ENCODE peak calls at places on chromosomes 1 and 21, in five cellular contexts. T, F, I, S and E are unnamed samples.

GRCh38 chr1:52139817-52140540 is 1.9 kb upstream of the ZFYVE9 start:
- DNase-seq in T (no peak), F (peak; percentile 47), I (peak; percentile 75), S (no peak), E (peak; percentile 31)

GRCh38 chr21:38959686-38960049 is 153.9 kb downstream of the ETS2 start:
- DNase-seq in T (no peak), F (no peak), I (no peak), S (no peak), E (no peak)

GRCh38 chr1:160410412-160411005 is 10.1 kb downstream of the VANGL2 start:
- DNase-seq in T (no peak), F (no peak), I (no peak), S (no peak), E (no peak)

GRCh38 chr1:164675342-164675904 is 116.4 kb downstream of the PBX1 start:
- DNase-seq in T (no peak), F (no peak), I (no peak), S (no peak), E (no peak)

GRCh38 chr1:201279313-201279712 is 4.0 kb upstream of the PKP1 start:
- DNase-seq in T (no peak), F (no peak), I (no peak), S (no peak), E (no peak)

GRCh38 chr1:90486134-90486824 is 230.8 kb downstream of the BARHL2 start:
- DNase-seq in T (no peak), F (no peak), I (no peak), S (no peak), E (no peak)

GRCh38 chr1:213136190-213136917 is 85.3 kb downstream of the RPS6KC1 start:
- DNase-seq in T (no peak), F (no peak), I (no peak), S (no peak), E (no peak)

GRCh38 chr1:158793604-158794003 is 12.6 kb upstream of the OR6N2 start:
- DNase-seq in T (no peak), F (no peak), I (no peak), S (peak; percentile 3), E (no peak)

GRCh38 chr1:28553229-28553930 is 495 bp downstream of the TRNAU1AP start:
- DNase-seq in T (no peak), F (no peak), I (no peak), S (no peak), E (no peak)

GRCh38 chr21:29075706-29076447 is 2.4 kb upstream of the CCT8 start:
- DNase-seq in T (no peak), F (no peak), I (no peak), S (no peak), E (no peak)

GRCh38 chr1:183272390-183272801 is 86.3 kb downstream of the LAMC2 start:
- DNase-seq in T (no peak), F (no peak), I (peak; percentile 91), S (no peak), E (peak; percentile 83)

GRCh38 chr1:168836469-168836868 is 107.5 kb upstream of the DPT start:
- DNase-seq in T (no peak), F (no peak), I (no peak), S (no peak), E (no peak)

GRCh38 chr1:44239337-44239960 is 26.2 kb downstream of the DMAP1 start:
- DNase-seq in T (no peak), F (no peak), I (no peak), S (no peak), E (no peak)

GRCh38 chr1:116097600-116097999 is 13.6 kb upstream of the MAB21L3 start:
- DNase-seq in T (no peak), F (no peak), I (no peak), S (no peak), E (no peak)

GRCh38 chr21:40165671-40166070 is 298.4 kb downstream of the PCP4 start:
- DNase-seq in T (no peak), F (peak; percentile 91), I (no peak), S (no peak), E (no peak)

GRCh38 chr1:204223129-204223860 is 9.5 kb upstream of the GOLT1A start:
- DNase-seq in T (no peak), F (no peak), I (no peak), S (no peak), E (no peak)

GRCh38 chr1:196997428-196997827 is 20.1 kb downstream of the CFHR5 start:
- DNase-seq in T (no peak), F (no peak), I (peak; percentile 42), S (no peak), E (no peak)

GRCh38 chr1:41479000-41479807 is 5.3 kb downstream of the EDN2 start:
- DNase-seq in T (no peak), F (peak; percentile 39), I (no peak), S (no peak), E (no peak)

GRCh38 chr1:233025156-233025555 is 74.7 kb downstream of the NTPCR start:
- DNase-seq in T (no peak), F (peak; percentile 12), I (no peak), S (no peak), E (no peak)

GRCh38 chr1:101971309-101971708 is 25.4 kb downstream of the OLFM3 start:
- DNase-seq in T (no peak), F (no peak), I (no peak), S (no peak), E (no peak)

GRCh38 chr1:181662606-181663005 is 179.3 kb downstream of the CACNA1E start:
- DNase-seq in T (no peak), F (no peak), I (no peak), S (no peak), E (no peak)

GRCh38 chr1:196685506-196685905 is 33.7 kb downstream of the CFH start:
- DNase-seq in T (no peak), F (no peak), I (no peak), S (no peak), E (no peak)

GRCh38 chr1:185813401-185813979 is 79.3 kb downstream of the HMCN1 start:
- DNase-seq in T (no peak), F (peak; percentile 65), I (no peak), S (no peak), E (peak; percentile 50)

GRCh38 chr1:44653107-44653964 is 20.9 kb downstream of the TMEM53 start:
- DNase-seq in T (no peak), F (no peak), I (no peak), S (no peak), E (no peak)

GRCh38 chr1:28370220-28371010 is 875 bp downstream of the PHACTR4 start:
- DNase-seq in T (no peak), F (no peak), I (no peak), S (no peak), E (no peak)

GRCh38 chr1:1132928-1133750 is 17.2 kb upstream of the C1orf159 start:
- DNase-seq in T (no peak), F (no peak), I (no peak), S (no peak), E (no peak)

GRCh38 chr1:209613351-209614150 is 30.0 kb downstream of the CAMK1G start:
- DNase-seq in T (no peak), F (no peak), I (no peak), S (no peak), E (no peak)

GRCh38 chr1:228342627-228343210 is 63.9 kb downstream of the TRIM11 start:
- DNase-seq in T (no peak), F (no peak), I (no peak), S (no peak), E (no peak)

GRCh38 chr1:204573563-204573925 is 57.3 kb downstream of the MDM4 start:
- DNase-seq in T (no peak), F (no peak), I (no peak), S (no peak), E (no peak)

GRCh38 chr1:147618077-147618569 is 52.2 kb downstream of the ACP6 start:
- DNase-seq in T (no peak), F (no peak), I (no peak), S (no peak), E (no peak)